ENCODE peak calls at places on chromosomes 12 and 14, in four cellular contexts. L is heart right ventricle, X is PC-9, W is adrenal gland. O is an unnamed sample. For H3K27me3 and H3K36me3, the result is how much of the 10 kb centered on the place peaks cover.

GRCh38 chr12:105172037-105172436 is 63.9 kb downstream of the APPL2 start:
- DNase-seq in L (no peak), X (no peak), W (no peak), O (no peak)

GRCh38 chr14:93013368-93013719 is 90.4 kb downstream of the CHGA start:
- DNase-seq in L (no peak), X (no peak), W (no peak), O (no peak)

GRCh38 chr12:32644455-32644854 is 34.6 kb upstream of the DNM1L start:
- DNase-seq in L (no peak), X (no peak), W (no peak), O (no peak)

GRCh38 chr12:11718768-11719253 is 69.3 kb downstream of the ETV6 start:
- DNase-seq in L (no peak), X (no peak), W (no peak), O (no peak)

GRCh38 chr12:122878780-122879612 is 16.9 kb downstream of the VPS37B start:
- DNase-seq in L (no peak), X (no peak), W (no peak), O (peak)

GRCh38 chr12:68364893-68365725 is 32.9 kb upstream of the MDM1 start:
- DNase-seq in L (peak), X (peak), W (peak), O (peak)

GRCh38 chr12:8780389-8780788 is 42.0 kb upstream of the A2ML1 start:
- DNase-seq in L (no peak), X (peak), W (no peak), O (no peak)

GRCh38 chr12:22459872-22460490 is 84.4 kb downstream of the C2CD5 start:
- DNase-seq in L (no peak), X (no peak), W (no peak), O (no peak)

GRCh38 chr12:70007687-70008086 is 182.7 kb downstream of the MYRFL start:
- DNase-seq in L (no peak), X (no peak), W (no peak), O (no peak)

GRCh38 chr14:97219356-97220017 is 422.3 kb downstream of the VRK1 start:
- DNase-seq in L (no peak), X (no peak), W (no peak), O (no peak)

GRCh38 chr12:56836317-56836716 is 73.2 kb downstream of the HSD17B6 start:
- DNase-seq in L (peak), X (peak), W (peak), O (no peak)

GRCh38 chr12:45051490-45052105 is 699 bp upstream of the DBX2 start:
- DNase-seq in L (no peak), X (no peak), W (no peak), O (no peak)

GRCh38 chr12:124655317-124656213 is 88.2 kb upstream of the NCOR2 start:
- DNase-seq in L (peak), X (no peak), W (peak), O (peak)

GRCh38 chr12:31820832-31821231 is 92.0 kb upstream of the AMN1 start:
- DNase-seq in L (no peak), X (no peak), W (no peak), O (no peak)

GRCh38 chr14:35932659-35933159 is 106.6 kb downstream of the BRMS1L start:
- DNase-seq in L (no peak), X (no peak), W (no peak), O (no peak)

GRCh38 chr14:105889666-105890473 is 363.5 kb downstream of the TMEM121 start:
- DNase-seq in L (no peak), X (no peak), W (no peak), O (no peak)

GRCh38 chr12:95986635-95987535 is 9.3 kb downstream of the HAL start:
- DNase-seq in L (no peak), X (no peak), W (no peak), O (no peak)

DNA sequence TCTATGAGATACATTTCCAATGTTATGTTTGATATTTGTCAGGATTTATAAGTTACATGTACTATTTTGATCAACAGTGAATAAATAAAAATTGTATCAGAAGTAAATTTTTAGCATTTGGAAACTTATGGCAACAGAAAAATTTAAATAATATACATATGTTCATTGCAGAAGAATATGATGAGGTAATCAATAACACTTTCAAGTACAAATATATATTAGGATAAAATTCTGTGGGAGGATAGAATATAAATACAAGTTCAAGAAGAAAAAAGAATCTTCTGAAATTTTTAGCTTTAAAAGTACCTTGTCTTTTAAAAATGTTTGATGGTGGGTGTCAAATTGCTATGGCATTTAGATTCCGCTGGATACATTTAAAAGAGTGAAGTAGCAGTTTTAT is 102.8 kb upstream of the MUCL1 start:
- DNase-seq in L (no peak), X (no peak), W (no peak), O (no peak)
- H3K4me3 ChIP-seq in L (no peak), X (no peak), W (no peak), O (no peak)

GRCh38 chr12:112570096-112570495 is 151.3 kb downstream of the PTPN11 start:
- DNase-seq in L (no peak), X (no peak), W (no peak), O (no peak)
- H3K27me3 ChIP-seq in L (under half), X (half or more), W (under half), O (under half)

GRCh38 chr14:102661614-102662013 is 69.2 kb downstream of the RCOR1 start:
- DNase-seq in L (no peak), X (no peak), W (no peak), O (no peak)
- H3K36me3 ChIP-seq in L (under half), X (under half), W (under half), O (under half)

DNA sequence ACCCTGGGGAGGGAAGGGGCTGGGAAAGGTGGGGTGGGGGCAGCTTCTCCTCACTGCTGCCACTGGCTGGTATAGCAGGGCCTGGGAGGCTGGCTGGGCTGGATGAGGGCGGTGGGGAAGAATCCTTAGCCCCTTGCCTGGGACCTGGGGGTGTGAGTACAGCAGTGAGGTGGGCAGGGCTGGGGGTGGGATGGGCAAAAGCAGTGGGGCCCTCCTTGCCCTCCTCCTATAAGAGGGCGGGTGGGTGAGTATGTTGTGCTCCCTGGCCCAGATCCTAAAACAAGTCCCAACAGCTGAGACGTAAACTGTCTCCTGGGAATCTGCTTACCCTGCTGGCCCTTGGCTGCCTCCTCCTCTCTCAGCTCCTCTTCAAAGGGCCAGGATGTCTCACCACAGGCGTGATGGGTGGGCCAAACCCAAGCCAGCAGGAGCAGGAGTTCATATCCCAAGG is 2.2 kb downstream of the NCKAP5L start:
- DNase-seq in L (no peak), X (no peak), W (no peak), O (no peak)
- H3K4me3 ChIP-seq in L (peak), X (no peak), W (peak), O (no peak)

GRCh38 chr12:54463484-54463883 is 9.9 kb downstream of the GTSF1 start:
- DNase-seq in L (no peak), X (no peak), W (no peak), O (no peak)
- H3K27me3 ChIP-seq in L (under half), X (under half), W (under half), O (under half)

GRCh38 chr14:52778702-52779101 is 12.7 kb downstream of the GNPNAT1 start:
- DNase-seq in L (no peak), X (no peak), W (no peak), O (no peak)

GRCh38 chr14:52780893-52781292 is 10.5 kb downstream of the GNPNAT1 start:
- DNase-seq in L (no peak), X (no peak), W (no peak), O (no peak)

GRCh38 chr14:52781629-52782028 is 9.8 kb downstream of the GNPNAT1 start:
- DNase-seq in L (no peak), X (no peak), W (no peak), O (no peak)

GRCh38 chr14:52776816-52777215 is 14.6 kb downstream of the GNPNAT1 start:
- DNase-seq in L (no peak), X (no peak), W (no peak), O (no peak)
- H3K36me3 ChIP-seq in L (under half), X (under half), W (under half), O (under half)

GRCh38 chr12:53590661-53591060 is 35.5 kb downstream of the ATF7 start:
- DNase-seq in L (no peak), X (no peak), W (no peak), O (no peak)
- H3K4me3 ChIP-seq in L (no peak), X (no peak), W (no peak), O (no peak)

GRCh38 chr12:7155471-7156034 is 25.4 kb downstream of the CLSTN3 start:
- DNase-seq in L (no peak), X (peak), W (no peak), O (no peak)
- H3K27me3 ChIP-seq in L (under half), X (under half), W (under half), O (under half)

O was measured in gastrocnemius medialis.